ENCODE peak calls at places on chromosomes 11 and 22, in five cellular contexts. One of them, this sample, is unnamed.

GRCh38 chr22:36853407-36854099 is 7.3 kb upstream of the NCF4 start:
- DNase-seq in SK-N-SH: peak; percentile 70
- DNase-seq in neural progenitor cell: peak; percentile 77
- DNase-seq in foreskin fibroblast: peak; percentile 43
- DNase-seq in astrocyte of the spinal cord: peak; percentile 22
- DNase-seq in this sample: peak; percentile 55

GRCh38 chr22:25795437-25795836 is 53.4 kb downstream of the MYO18B start:
- DNase-seq in SK-N-SH: no peak
- DNase-seq in neural progenitor cell: no peak
- DNase-seq in foreskin fibroblast: no peak
- DNase-seq in astrocyte of the spinal cord: no peak
- DNase-seq in this sample: no peak

GRCh38 chr11:84524422-84525051 is 1102.6 kb downstream of the DLG2 start:
- DNase-seq in SK-N-SH: peak; percentile 36
- DNase-seq in neural progenitor cell: peak; percentile 44
- DNase-seq in foreskin fibroblast: peak; percentile 1
- DNase-seq in astrocyte of the spinal cord: peak; percentile 41
- DNase-seq in this sample: peak; percentile 65

GRCh38 chr22:50521710-50522109 is 3.7 kb downstream of the SCO2 start:
- DNase-seq in SK-N-SH: no peak
- DNase-seq in neural progenitor cell: no peak
- DNase-seq in foreskin fibroblast: no peak
- DNase-seq in astrocyte of the spinal cord: no peak
- DNase-seq in this sample: no peak

GRCh38 chr11:104918113-104918824 is 20.0 kb upstream of the CASP12 start:
- DNase-seq in SK-N-SH: no peak
- DNase-seq in neural progenitor cell: no peak
- DNase-seq in foreskin fibroblast: peak; percentile 74
- DNase-seq in astrocyte of the spinal cord: peak; percentile 77
- DNase-seq in this sample: peak; percentile 78

GRCh38 chr11:70682056-70682455 is 283.7 kb downstream of the CTTN start:
- DNase-seq in SK-N-SH: no peak
- DNase-seq in neural progenitor cell: no peak
- DNase-seq in foreskin fibroblast: no peak
- DNase-seq in astrocyte of the spinal cord: no peak
- DNase-seq in this sample: no peak

GRCh38 chr11:22456993-22457748 is 119.0 kb downstream of the SLC17A6 start:
- DNase-seq in SK-N-SH: no peak
- DNase-seq in neural progenitor cell: peak; percentile 19
- DNase-seq in foreskin fibroblast: no peak
- DNase-seq in astrocyte of the spinal cord: no peak
- DNase-seq in this sample: no peak

GRCh38 chr11:2996976-2997375 is 4.8 kb upstream of the NAP1L4 start:
- DNase-seq in SK-N-SH: no peak
- DNase-seq in neural progenitor cell: no peak
- DNase-seq in foreskin fibroblast: no peak
- DNase-seq in astrocyte of the spinal cord: no peak
- DNase-seq in this sample: no peak

GRCh38 chr11:23123766-23124165 is 263.5 kb upstream of the CCDC179 start:
- DNase-seq in SK-N-SH: no peak
- DNase-seq in neural progenitor cell: no peak
- DNase-seq in foreskin fibroblast: peak; percentile 43
- DNase-seq in astrocyte of the spinal cord: peak; percentile 44
- DNase-seq in this sample: peak; percentile 56

GRCh38 chr11:109870313-109870712 is 222.9 kb upstream of the ZC3H12C start:
- DNase-seq in SK-N-SH: no peak
- DNase-seq in neural progenitor cell: no peak
- DNase-seq in foreskin fibroblast: no peak
- DNase-seq in astrocyte of the spinal cord: no peak
- DNase-seq in this sample: no peak

GRCh38 chr11:61509058-61510029 is 795 bp downstream of the LRRC10B start:
- DNase-seq in SK-N-SH: peak; percentile 92
- DNase-seq in neural progenitor cell: peak; percentile 97
- DNase-seq in foreskin fibroblast: peak; percentile 92
- DNase-seq in astrocyte of the spinal cord: peak; percentile 59
- DNase-seq in this sample: peak; percentile 62
- H3K4me3 ChIP-seq in SK-N-SH: no peak overlapping the region
- H3K4me3 ChIP-seq in neural progenitor cell: peak overlapping the region; percentile 44
- H3K4me3 ChIP-seq in foreskin fibroblast: peak overlapping the region; percentile 18
- H3K4me3 ChIP-seq in astrocyte of the spinal cord: no peak overlapping the region
- H3K4me3 ChIP-seq in this sample: no peak overlapping the region

DNA sequence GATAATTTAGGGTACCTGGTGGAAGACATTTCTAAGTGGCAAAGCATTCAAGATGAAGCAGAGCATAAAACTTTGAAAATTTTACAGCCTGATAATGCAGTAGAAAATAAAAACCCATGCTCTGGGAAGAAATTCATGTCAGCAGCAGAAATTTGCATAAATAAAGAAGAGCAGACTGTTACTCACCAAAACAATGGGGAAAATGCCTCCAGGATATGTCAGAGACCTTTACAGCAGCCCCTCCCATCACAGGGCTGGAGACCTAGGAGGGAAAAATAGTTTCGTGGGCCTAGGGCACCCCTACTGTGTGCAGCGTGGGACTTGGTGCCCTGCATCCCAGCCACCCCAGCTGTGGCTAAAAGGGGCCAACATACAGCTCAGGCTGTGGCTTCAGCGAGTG is 5.3 kb upstream of the DKK3 start:
- DNase-seq in SK-N-SH: no peak
- DNase-seq in neural progenitor cell: no peak
- DNase-seq in foreskin fibroblast: peak; percentile 45
- DNase-seq in astrocyte of the spinal cord: no peak
- DNase-seq in this sample: no peak
- TF ChIP-seq CTCF in SK-N-SH: no peak
- TF ChIP-seq CTCF in neural progenitor cell: no peak
- TF ChIP-seq CTCF in foreskin fibroblast: no peak
- TF ChIP-seq CTCF in astrocyte of the spinal cord: no peak
- TF ChIP-seq CTCF in this sample: no peak

DNA sequence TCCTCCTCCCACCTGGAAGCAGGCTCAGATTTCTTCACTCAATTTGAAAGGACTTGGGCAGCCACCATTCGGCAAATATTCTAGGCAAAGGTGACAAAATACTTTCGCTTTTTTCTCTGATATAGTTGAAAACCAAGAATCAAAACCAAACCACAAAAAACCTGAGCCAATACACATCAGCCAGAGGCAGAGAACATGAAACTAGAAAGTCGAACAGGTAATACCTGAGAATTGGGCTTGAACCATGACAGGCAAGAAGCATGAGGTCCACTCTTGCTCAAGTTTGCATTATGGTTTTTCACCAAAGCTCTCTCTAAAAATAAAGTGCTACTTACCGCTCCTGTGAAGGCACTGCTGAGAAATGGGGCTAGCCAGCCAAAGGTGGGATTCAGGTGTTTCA is 26.2 kb upstream of the LDLRAD3 start:
- DNase-seq in SK-N-SH: no peak
- DNase-seq in neural progenitor cell: no peak
- DNase-seq in foreskin fibroblast: no peak
- DNase-seq in astrocyte of the spinal cord: no peak
- DNase-seq in this sample: no peak
- H3K4me3 ChIP-seq in SK-N-SH: no peak overlapping the region
- H3K4me3 ChIP-seq in neural progenitor cell: no peak overlapping the region
- H3K4me3 ChIP-seq in foreskin fibroblast: no peak overlapping the region
- H3K4me3 ChIP-seq in astrocyte of the spinal cord: no peak overlapping the region
- H3K4me3 ChIP-seq in this sample: no peak overlapping the region

DNA sequence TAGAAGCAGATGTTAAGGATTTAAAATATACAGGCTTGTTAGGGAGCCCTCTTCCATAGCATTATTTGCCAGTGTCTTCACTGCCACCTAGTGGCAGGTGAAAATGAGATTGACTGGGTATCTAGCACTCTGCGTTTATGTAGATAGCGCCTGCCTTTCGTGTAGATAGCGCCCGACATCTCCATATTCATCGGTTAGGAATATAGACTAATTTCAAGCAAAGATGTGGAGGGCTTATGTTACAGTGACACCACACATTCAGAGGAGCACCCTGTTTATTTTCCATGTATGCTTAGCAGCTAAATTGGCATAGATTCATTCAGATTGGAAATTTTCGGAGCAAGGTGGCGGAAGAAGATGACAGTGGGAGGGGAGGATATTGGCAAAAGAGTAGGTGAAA is 72.0 kb downstream of the SLC5A12 start:
- DNase-seq in SK-N-SH: peak; percentile 41
- DNase-seq in neural progenitor cell: peak; percentile 86
- DNase-seq in foreskin fibroblast: peak; percentile 89
- DNase-seq in astrocyte of the spinal cord: peak; percentile 79
- DNase-seq in this sample: peak; percentile 86
- TF ChIP-seq CTCF in SK-N-SH: peak; percentile 84
- TF ChIP-seq CTCF in neural progenitor cell: peak; percentile 90
- TF ChIP-seq CTCF in foreskin fibroblast: peak; percentile 74
- TF ChIP-seq CTCF in astrocyte of the spinal cord: peak; percentile 79
- TF ChIP-seq CTCF in this sample: peak; percentile 84

DNA sequence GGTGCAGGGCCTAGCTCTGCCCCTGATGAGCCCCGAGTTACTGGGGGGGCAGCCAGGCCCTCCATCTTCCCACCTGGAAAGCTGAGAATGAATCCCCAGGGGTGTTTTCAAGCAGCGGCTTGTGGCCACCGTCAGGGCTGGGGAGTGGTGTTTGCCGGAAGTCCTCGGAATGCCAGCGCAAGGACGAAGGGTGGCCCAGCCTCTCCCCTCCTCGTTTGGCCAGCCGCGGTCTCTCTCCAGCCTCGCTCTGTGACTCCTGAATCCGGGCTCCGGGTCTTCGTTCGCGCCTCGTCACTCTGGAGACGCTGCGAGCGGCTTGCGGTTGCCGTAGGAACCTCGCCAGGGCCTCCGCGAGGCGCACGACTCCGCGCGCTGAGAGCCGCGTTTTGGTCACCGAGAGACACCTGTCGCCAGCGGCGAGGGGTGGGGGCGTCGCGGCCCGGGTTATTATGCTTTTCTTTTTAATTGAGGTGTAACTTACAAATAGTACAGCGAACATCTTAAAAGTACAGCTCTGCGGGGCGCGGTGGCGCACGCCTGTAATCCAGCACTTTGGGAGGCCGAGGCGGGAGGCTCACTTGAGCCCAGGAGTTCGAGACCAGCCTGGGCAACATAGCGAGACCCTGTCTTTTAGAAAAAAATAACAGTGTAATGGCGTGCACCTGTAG is 6.3 kb upstream of the KDELR3 start:
- DNase-seq in SK-N-SH: peak; percentile 84
- DNase-seq in neural progenitor cell: peak; percentile 97
- DNase-seq in foreskin fibroblast: peak; percentile 92
- DNase-seq in astrocyte of the spinal cord: peak; percentile 82
- DNase-seq in this sample: peak; percentile 75
- H3K4me3 ChIP-seq in SK-N-SH: no peak overlapping the region
- H3K4me3 ChIP-seq in neural progenitor cell: peak overlapping the region; percentile 5
- H3K4me3 ChIP-seq in foreskin fibroblast: no peak overlapping the region
- H3K4me3 ChIP-seq in astrocyte of the spinal cord: no peak overlapping the region
- H3K4me3 ChIP-seq in this sample: no peak overlapping the region

GRCh38 chr11:135036488-135037297 is 624.7 kb upstream of the B3GAT1 start:
- DNase-seq in SK-N-SH: no peak
- DNase-seq in neural progenitor cell: no peak
- DNase-seq in foreskin fibroblast: no peak
- DNase-seq in astrocyte of the spinal cord: no peak
- DNase-seq in this sample: no peak

GRCh38 chr11:135037828-135038227 is 625.8 kb upstream of the B3GAT1 start:
- DNase-seq in SK-N-SH: no peak
- DNase-seq in neural progenitor cell: no peak
- DNase-seq in foreskin fibroblast: no peak
- DNase-seq in astrocyte of the spinal cord: no peak
- DNase-seq in this sample: no peak

GRCh38 chr11:135035282-135035681 is 623.2 kb upstream of the B3GAT1 start:
- DNase-seq in SK-N-SH: no peak
- DNase-seq in neural progenitor cell: no peak
- DNase-seq in foreskin fibroblast: no peak
- DNase-seq in astrocyte of the spinal cord: no peak
- DNase-seq in this sample: no peak

GRCh38 chr11:135033545-135033944 is 621.5 kb upstream of the B3GAT1 start:
- DNase-seq in SK-N-SH: peak; percentile 54
- DNase-seq in neural progenitor cell: peak; percentile 76
- DNase-seq in foreskin fibroblast: peak; percentile 4
- DNase-seq in astrocyte of the spinal cord: peak; percentile 1
- DNase-seq in this sample: no peak
- TF ChIP-seq CTCF in SK-N-SH: no peak
- TF ChIP-seq CTCF in neural progenitor cell: peak; percentile 71
- TF ChIP-seq CTCF in foreskin fibroblast: no peak
- TF ChIP-seq CTCF in astrocyte of the spinal cord: peak; percentile 38
- TF ChIP-seq CTCF in this sample: no peak

GRCh38 chr11:7579226-7579825 is 65.5 kb downstream of the PPFIBP2 start:
- DNase-seq in SK-N-SH: no peak
- DNase-seq in neural progenitor cell: no peak
- DNase-seq in foreskin fibroblast: peak; percentile 67
- DNase-seq in astrocyte of the spinal cord: peak; percentile 41
- DNase-seq in this sample: peak; percentile 44

GRCh38 chr11:7576671-7577225 is 62.9 kb downstream of the PPFIBP2 start:
- DNase-seq in SK-N-SH: peak; percentile 55
- DNase-seq in neural progenitor cell: no peak
- DNase-seq in foreskin fibroblast: peak; percentile 72
- DNase-seq in astrocyte of the spinal cord: no peak
- DNase-seq in this sample: peak; percentile 56

GRCh38 chr11:7577883-7578242 is 64.1 kb downstream of the PPFIBP2 start:
- DNase-seq in SK-N-SH: peak; percentile 51
- DNase-seq in neural progenitor cell: no peak
- DNase-seq in foreskin fibroblast: peak; percentile 70
- DNase-seq in astrocyte of the spinal cord: peak; percentile 24
- DNase-seq in this sample: peak; percentile 50

GRCh38 chr11:7577226-7577882 is 63.6 kb downstream of the PPFIBP2 start:
- DNase-seq in SK-N-SH: peak; percentile 29
- DNase-seq in neural progenitor cell: no peak
- DNase-seq in foreskin fibroblast: peak; percentile 66
- DNase-seq in astrocyte of the spinal cord: peak; percentile 18
- DNase-seq in this sample: peak; percentile 37

GRCh38 chr11:7578276-7578955 is 64.6 kb downstream of the PPFIBP2 start:
- DNase-seq in SK-N-SH: peak; percentile 22
- DNase-seq in neural progenitor cell: no peak
- DNase-seq in foreskin fibroblast: no peak
- DNase-seq in astrocyte of the spinal cord: no peak
- DNase-seq in this sample: peak; percentile 20
- H3K4me3 ChIP-seq in SK-N-SH: peak overlapping the region; percentile 44
- H3K4me3 ChIP-seq in neural progenitor cell: no peak overlapping the region
- H3K4me3 ChIP-seq in foreskin fibroblast: peak overlapping the region; percentile 48
- H3K4me3 ChIP-seq in astrocyte of the spinal cord: peak overlapping the region; percentile 16
- H3K4me3 ChIP-seq in this sample: peak overlapping the region; percentile 42

DNA sequence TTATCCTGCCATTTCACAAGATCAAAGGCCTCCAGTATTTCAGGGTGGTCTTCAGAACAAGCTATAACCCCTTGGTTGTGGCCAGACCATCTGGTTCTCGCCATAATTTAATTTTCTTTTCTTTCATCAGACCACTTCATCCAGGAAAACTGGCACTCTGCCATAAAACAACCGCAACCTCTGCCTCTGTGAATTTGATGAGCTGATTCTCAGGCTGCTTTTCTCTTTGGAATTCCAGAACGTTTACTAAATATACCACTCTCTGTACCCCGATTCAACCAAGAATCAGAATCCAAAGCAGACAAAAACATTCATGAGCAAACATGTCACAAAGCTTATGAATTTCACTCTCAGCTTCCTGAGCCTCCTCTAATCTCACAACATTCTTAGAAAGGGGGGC is 331.7 kb upstream of the SYN3 start:
- DNase-seq in SK-N-SH: peak; percentile 46
- DNase-seq in neural progenitor cell: no peak
- DNase-seq in foreskin fibroblast: no peak
- DNase-seq in astrocyte of the spinal cord: peak; percentile 7
- DNase-seq in this sample: no peak
- TF ChIP-seq CTCF in SK-N-SH: no peak
- TF ChIP-seq CTCF in neural progenitor cell: no peak
- TF ChIP-seq CTCF in foreskin fibroblast: no peak
- TF ChIP-seq CTCF in astrocyte of the spinal cord: no peak
- TF ChIP-seq CTCF in this sample: no peak